ENCODE peak calls at places on chromosomes 12 and 14, in four cellular contexts. Y is esophagus muscularis mucosa, Z is cardiac fibroblast, O is fibroblast of pulmonary artery. U is an unnamed sample.

GRCh38 chr12:89959188-89959587 is 250.6 kb upstream of the ATP2B1 start:
- DNase-seq in Z (no peak), O (no peak), Y (no peak), U (peak)

GRCh38 chr12:54368709-54369596 is 4.7 kb upstream of the GPR84 start:
- DNase-seq in Y (peak), O (peak), Z (peak), U (peak)

GRCh38 chr14:69921052-69921451 is 41.8 kb downstream of the SMOC1 start:
- DNase-seq in O (no peak), Z (peak), Y (no peak), U (peak)

GRCh38 chr12:96131230-96131788 is 62.9 kb upstream of the ELK3 start:
- DNase-seq in Y (no peak), Z (no peak), O (no peak), U (no peak)

GRCh38 chr14:77087631-77088030 is 10.4 kb upstream of the CIPC start:
- DNase-seq in Z (no peak), Y (no peak), O (no peak), U (no peak)

GRCh38 chr14:95434161-95434560 is 82.3 kb downstream of the SYNE3 start:
- DNase-seq in Y (no peak), Z (no peak), O (no peak), U (peak)

GRCh38 chr12:117402363-117402762 is 40.9 kb upstream of the NOS1 start:
- DNase-seq in O (no peak), Z (no peak), Y (no peak), U (no peak)

GRCh38 chr14:99181804-99182520 is 90.0 kb downstream of the BCL11B start:
- DNase-seq in Y (no peak), Z (no peak), O (no peak), U (no peak)

GRCh38 chr12:6792522-6793201 is 3.3 kb downstream of the CD4 start:
- DNase-seq in Y (no peak), O (peak), Z (peak), U (no peak)

GRCh38 chr12:11855993-11856374 is 206.5 kb downstream of the ETV6 start:
- DNase-seq in O (no peak), Z (no peak), Y (no peak), U (no peak)

GRCh38 chr12:45543887-45544286 is 185.6 kb upstream of the ARID2 start:
- DNase-seq in Z (peak), O (peak), Y (no peak), U (peak)

GRCh38 chr14:32190713-32191112 is 11.1 kb upstream of the RNU6-7 start:
- DNase-seq in Y (no peak), Z (peak), O (peak), U (peak)

GRCh38 chr14:103803661-103804060 is 43.7 kb downstream of the PPP1R13B start:
- DNase-seq in Z (peak), Y (no peak), O (peak), U (peak)

GRCh38 chr12:111417290-111417689 is 11.6 kb downstream of the SH2B3 start:
- DNase-seq in Y (no peak), O (no peak), Z (no peak), U (no peak)

GRCh38 chr12:116299548-116300150 is 22.2 kb upstream of the MED13L start:
- DNase-seq in O (no peak), Z (peak), Y (no peak), U (peak)

GRCh38 chr12:116303076-116303465 is 25.6 kb upstream of the MED13L start:
- DNase-seq in O (no peak), Z (no peak), Y (no peak), U (no peak)

GRCh38 chr12:116303929-116304328 is 26.4 kb upstream of the MED13L start:
- DNase-seq in O (peak), Z (peak), Y (no peak), U (peak)

GRCh38 chr12:116304621-116305020 is 27.1 kb upstream of the MED13L start:
- DNase-seq in Y (no peak), O (no peak), Z (no peak), U (no peak)

DNA sequence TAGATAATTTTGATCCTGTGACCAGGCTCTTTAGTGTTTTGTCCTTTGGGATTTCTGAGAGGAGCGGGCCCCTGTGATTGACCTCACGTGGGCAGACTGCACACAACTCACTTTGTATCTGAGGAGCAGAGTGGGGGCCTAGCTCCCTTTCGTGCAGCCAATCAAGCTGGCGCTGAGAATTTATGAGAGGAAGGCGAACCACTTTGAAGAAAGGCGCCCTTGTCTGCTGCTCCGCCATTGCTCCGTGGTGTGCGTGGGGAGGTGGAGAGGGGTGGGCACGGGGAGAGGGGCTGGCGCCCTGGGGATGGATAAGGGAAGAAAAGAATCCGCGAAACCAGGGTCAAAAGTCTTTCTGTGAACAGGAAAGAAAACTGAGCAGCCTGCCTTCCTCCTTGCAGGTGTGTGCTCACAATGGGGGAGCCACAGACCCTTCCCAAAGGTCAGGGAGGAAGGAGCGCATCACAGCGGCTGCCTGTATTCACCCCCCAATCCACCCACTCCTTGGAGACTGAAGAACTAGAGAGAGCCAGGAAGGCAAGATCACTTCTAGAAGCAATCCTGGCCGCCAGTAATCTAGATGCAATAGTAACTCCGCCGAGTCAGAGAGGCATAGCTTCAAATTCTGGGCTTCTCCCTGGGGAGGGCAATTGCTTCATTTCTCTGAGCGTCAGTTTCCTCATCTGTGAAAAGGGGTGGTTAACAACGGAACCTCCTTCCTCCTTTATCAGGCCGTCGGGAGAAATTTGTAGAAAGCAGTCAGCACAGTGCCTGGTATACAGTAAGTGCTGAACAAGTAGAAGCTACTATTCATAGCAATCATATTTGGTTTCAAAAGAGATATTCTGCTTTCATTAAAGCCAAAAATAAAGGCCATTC is 24.9 kb upstream of the MED13L start:
- DNase-seq in O (no peak), Y (no peak), Z (no peak), U (no peak)
- H3K4me3 ChIP-seq in O (no peak), Y (no peak), Z (no peak), U (no peak)

DNA sequence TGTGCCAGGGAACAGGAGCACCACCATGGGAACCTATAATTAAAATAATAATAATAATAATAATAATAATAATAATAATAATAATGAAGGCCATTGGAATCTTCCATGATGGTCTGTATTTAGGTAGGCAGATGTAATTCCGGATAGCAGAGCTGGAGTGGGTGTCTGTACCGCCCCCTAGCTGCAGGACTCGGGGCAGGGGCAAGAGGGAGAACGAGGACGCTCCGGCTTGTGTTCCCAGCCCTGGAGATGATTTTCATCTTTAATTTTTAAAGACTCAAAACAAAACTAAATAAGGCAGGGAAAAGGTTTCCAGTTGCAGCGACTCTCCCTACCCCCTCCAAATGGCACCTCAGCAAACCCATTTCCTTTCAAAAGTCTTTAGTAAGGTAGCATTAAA is 501.1 kb downstream of the VRK1 start:
- DNase-seq in O (no peak), Z (no peak), Y (no peak), U (no peak)
- TF ChIP-seq CTCF in O (no peak), Z (no peak), Y (no peak), U (no peak)

GRCh38 chr14:106879241-106879640 is 1352.9 kb downstream of the TMEM121 start:
- DNase-seq in Z (no peak), Y (no peak), O (no peak), U (no peak)

GRCh38 chr14:106877527-106877926 is 1351.1 kb downstream of the TMEM121 start:
- DNase-seq in Y (no peak), Z (no peak), O (no peak), U (no peak)

DNA sequence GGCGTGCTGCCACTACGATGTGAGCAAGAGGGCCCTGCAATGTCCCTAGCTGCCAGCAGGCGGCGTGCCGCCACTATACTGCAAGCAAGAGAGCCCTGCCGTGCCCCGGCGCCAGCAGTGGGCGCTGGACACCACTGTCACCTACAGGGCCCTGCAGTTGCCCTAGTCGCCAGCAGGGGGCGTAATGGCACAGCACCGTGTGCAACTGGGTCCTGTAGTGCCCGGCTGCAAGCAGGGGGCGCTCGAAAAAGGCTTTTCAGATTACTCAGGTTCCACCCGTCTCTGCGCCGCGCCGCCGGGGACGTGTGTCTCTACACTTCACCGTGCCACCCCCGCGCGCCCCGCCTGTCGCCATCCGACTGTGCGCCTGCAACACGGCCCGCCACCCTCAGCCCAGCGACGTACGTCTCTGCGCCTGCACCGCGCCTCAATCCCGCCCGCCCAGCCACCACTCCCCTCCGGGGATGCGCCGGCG is 1356.9 kb downstream of the TMEM121 start:
- DNase-seq in O (peak), Z (peak), Y (no peak), U (no peak)
- H3K4me3 ChIP-seq in O (no peak), Z (no peak), Y (no peak), U (no peak)

DNA sequence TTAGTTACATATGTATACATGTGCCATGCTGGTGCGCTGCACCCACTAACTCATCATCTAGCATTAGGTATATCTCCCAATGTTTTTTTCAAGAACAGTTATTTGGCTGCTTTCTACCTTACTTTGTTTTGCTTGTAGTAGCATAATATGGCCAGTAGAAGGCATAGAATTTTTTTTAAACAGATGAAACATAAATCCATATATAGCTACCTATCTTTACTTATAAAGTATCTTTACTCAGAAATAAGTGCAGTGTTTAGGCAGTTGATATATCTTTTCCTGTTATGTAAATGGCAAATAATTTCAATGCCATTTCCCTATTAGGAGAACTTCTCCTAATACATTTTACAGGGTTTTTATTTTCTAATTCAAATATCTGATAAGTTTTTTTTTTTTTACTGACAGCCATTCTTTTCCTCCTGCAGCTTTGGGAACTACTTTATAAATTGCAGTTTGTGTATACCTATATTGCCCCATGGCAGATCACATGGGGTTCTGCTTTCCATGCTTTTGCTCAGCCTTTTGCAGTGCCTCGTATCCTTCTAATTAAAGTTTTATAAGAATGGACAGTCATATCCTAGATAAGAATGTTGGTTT is 143.1 kb downstream of the PCNX1 start:
- DNase-seq in O (peak), Z (peak), Y (no peak), U (peak)
- TF ChIP-seq CTCF in O (peak), Z (peak), Y (no peak), U (peak)

DNA sequence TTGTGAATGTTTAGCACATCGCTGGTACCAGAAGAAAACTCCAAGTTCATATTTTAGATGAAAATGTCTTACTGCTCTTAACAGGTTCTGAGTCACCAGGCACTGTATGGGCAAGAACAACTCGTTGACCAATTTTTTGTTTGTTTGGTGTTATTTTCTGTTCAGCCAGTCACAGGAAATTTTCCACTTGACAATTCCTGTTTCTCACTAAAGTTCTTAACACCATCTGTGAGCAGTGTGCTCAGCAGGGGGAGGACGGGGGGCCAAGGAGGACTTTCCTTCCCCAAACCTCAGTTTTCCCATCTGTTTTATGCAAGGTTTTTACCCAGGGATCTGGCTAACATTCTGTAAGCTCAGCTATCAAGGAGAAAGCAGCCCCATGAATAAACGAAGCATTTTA is 3.0 kb downstream of the NUAK1 start:
- DNase-seq in O (peak), Y (no peak), Z (peak), U (peak)
- H3K4me3 ChIP-seq in O (peak), Y (peak), Z (no peak), U (peak)

GRCh38 chr12:10366875-10367274 is 23.0 kb downstream of the KLRK1 start:
- DNase-seq in Z (peak), O (peak), Y (no peak), U (peak)
- TF ChIP-seq CTCF in Z (peak), O (peak), Y (no peak), U (peak)

GRCh38 chr12:80943345-80943744 is 5.6 kb upstream of the LIN7A start:
- DNase-seq in Y (no peak), O (no peak), Z (no peak), U (no peak)
- H3K4me3 ChIP-seq in Y (no peak), O (no peak), Z (no peak), U (no peak)